ENCODE peak calls at places on chromosomes 16 and 17, in five cellular contexts. One of them, this sample, is unnamed.
A peak's percentile ranks its signal among the peaks of the same experiment; 100 is the strongest.

GRCh38 chr17:5747964-5748363 is 163.7 kb upstream of the NLRP1 start:
- DNase-seq in H1: no peak
- DNase-seq in HepG2: no peak
- DNase-seq in K562: no peak
- DNase-seq in GM12878: no peak
- DNase-seq in this sample: no peak

GRCh38 chr17:4426499-4427208 is 7.1 kb upstream of the SPNS3 start:
- DNase-seq in H1: no peak
- DNase-seq in GM12878: no peak
- DNase-seq in K562: no peak
- DNase-seq in HepG2: no peak
- DNase-seq in this sample: no peak

GRCh38 chr17:63482509-63482908 is 5.6 kb downstream of the ACE start:
- DNase-seq in H1: no peak
- DNase-seq in HepG2: no peak
- DNase-seq in GM12878: no peak
- DNase-seq in K562: no peak
- DNase-seq in this sample: peak; percentile 31

GRCh38 chr17:77254961-77255741 is 114.4 kb downstream of the SEC14L1 start:
- DNase-seq in HepG2: peak; percentile 73
- DNase-seq in GM12878: no peak
- DNase-seq in H1: no peak
- DNase-seq in K562: no peak
- DNase-seq in this sample: peak; percentile 68

GRCh38 chr16:56289862-56290261 is 98.6 kb downstream of the GNAO1 start:
- DNase-seq in H1: no peak
- DNase-seq in HepG2: no peak
- DNase-seq in K562: peak; percentile 42
- DNase-seq in GM12878: no peak
- DNase-seq in this sample: no peak

GRCh38 chr17:6366144-6366755 is 68.7 kb downstream of the AIPL1 start:
- DNase-seq in H1: no peak
- DNase-seq in GM12878: no peak
- DNase-seq in HepG2: no peak
- DNase-seq in K562: no peak
- DNase-seq in this sample: no peak

GRCh38 chr17:77698903-77699615 is 259.4 kb upstream of the TNRC6C start:
- DNase-seq in H1: no peak
- DNase-seq in GM12878: no peak
- DNase-seq in HepG2: no peak
- DNase-seq in K562: no peak
- DNase-seq in this sample: no peak

GRCh38 chr16:35552763-35553162 is 2093.4 kb downstream of the TP53TG3F start:
- DNase-seq in GM12878: no peak
- DNase-seq in H1: no peak
- DNase-seq in HepG2: no peak
- DNase-seq in K562: no peak
- DNase-seq in this sample: peak; percentile 76

GRCh38 chr17:3963214-3964201 is 729 bp downstream of the ATP2A3 start:
- DNase-seq in GM12878: no peak
- DNase-seq in HepG2: no peak
- DNase-seq in K562: peak; percentile 32
- DNase-seq in H1: no peak
- DNase-seq in this sample: peak; percentile 54

GRCh38 chr17:10172778-10173177 is 25.6 kb downstream of the GAS7 start:
- DNase-seq in H1: no peak
- DNase-seq in GM12878: no peak
- DNase-seq in HepG2: no peak
- DNase-seq in K562: no peak
- DNase-seq in this sample: no peak

GRCh38 chr17:56902350-56902749 is 11.5 kb downstream of the TRIM25 start:
- DNase-seq in GM12878: no peak
- DNase-seq in K562: no peak
- DNase-seq in H1: no peak
- DNase-seq in HepG2: no peak
- DNase-seq in this sample: no peak

GRCh38 chr17:57016764-57017116 is 38.8 kb downstream of the SCPEP1 start:
- DNase-seq in H1: no peak
- DNase-seq in GM12878: no peak
- DNase-seq in HepG2: no peak
- DNase-seq in K562: no peak
- DNase-seq in this sample: no peak

GRCh38 chr17:74775409-74776043 is 619 bp downstream of the NAT9 start:
- DNase-seq in H1: no peak
- DNase-seq in HepG2: no peak
- DNase-seq in GM12878: no peak
- DNase-seq in K562: no peak
- DNase-seq in this sample: no peak

DNA sequence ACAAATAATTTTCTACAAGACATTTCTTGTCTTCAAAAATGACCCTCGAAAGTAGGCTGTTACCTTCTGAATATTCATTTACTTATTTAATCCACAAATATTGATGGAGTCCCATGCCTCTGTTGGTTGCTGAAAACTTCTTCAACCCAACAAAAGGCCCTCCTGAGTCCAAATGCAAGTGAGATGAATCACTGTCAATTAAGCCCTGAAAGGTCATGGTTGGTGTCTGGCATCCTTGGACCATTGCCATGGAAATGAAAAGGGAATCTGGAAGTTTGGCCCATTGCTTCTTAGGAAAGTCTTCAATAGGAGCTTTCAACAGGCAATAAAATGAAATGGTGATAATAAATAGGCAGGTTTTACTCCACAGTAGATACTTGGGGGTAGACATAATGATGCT is 364.7 kb upstream of the DYNLRB2 start:
- DNase-seq in K562: no peak
- DNase-seq in GM12878: no peak
- DNase-seq in H1: no peak
- DNase-seq in HepG2: no peak
- DNase-seq in this sample: no peak
- H3K4me2 ChIP-seq in K562: no peak overlapping the region
- H3K4me2 ChIP-seq in GM12878: no peak overlapping the region
- H3K4me2 ChIP-seq in H1: no peak overlapping the region
- H3K4me2 ChIP-seq in HepG2: no peak overlapping the region
- H3K4me2 ChIP-seq in this sample: no peak overlapping the region

GRCh38 chr16:29111421-29111820 is 126.6 kb downstream of the LAT start:
- DNase-seq in HepG2: no peak
- DNase-seq in K562: no peak
- DNase-seq in GM12878: no peak
- DNase-seq in H1: no peak
- DNase-seq in this sample: no peak

DNA sequence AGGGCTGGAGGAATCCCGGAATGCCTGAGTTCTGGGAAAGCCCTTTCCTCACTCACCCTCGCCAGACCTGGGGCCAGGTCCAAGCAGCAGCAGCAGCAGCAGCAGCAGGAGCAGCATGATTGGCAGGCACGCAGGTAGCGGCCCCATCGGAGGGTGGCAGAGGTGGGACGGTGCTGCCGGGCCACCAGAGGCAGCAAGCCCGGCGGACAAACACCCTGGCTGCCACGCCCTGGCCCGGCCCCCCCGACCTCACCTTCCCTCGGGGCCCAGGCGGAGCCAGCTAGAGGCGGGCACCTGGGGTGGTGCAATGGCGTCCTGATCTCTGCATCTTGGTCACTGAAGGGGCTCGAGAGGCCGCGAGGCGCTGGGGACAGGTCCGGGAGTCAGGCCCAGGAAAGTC is 122.4 kb downstream of the LAT start:
- DNase-seq in GM12878: no peak
- DNase-seq in K562: peak; percentile 35
- DNase-seq in H1: peak; percentile 29
- DNase-seq in HepG2: no peak
- DNase-seq in this sample: no peak
- TF ChIP-seq TAF1 in GM12878: no peak
- TF ChIP-seq TAF1 in K562: no peak
- TF ChIP-seq TAF1 in H1: no peak
- TF ChIP-seq TAF1 in HepG2: no peak
- TF ChIP-seq TAF1 in this sample: no peak

DNA sequence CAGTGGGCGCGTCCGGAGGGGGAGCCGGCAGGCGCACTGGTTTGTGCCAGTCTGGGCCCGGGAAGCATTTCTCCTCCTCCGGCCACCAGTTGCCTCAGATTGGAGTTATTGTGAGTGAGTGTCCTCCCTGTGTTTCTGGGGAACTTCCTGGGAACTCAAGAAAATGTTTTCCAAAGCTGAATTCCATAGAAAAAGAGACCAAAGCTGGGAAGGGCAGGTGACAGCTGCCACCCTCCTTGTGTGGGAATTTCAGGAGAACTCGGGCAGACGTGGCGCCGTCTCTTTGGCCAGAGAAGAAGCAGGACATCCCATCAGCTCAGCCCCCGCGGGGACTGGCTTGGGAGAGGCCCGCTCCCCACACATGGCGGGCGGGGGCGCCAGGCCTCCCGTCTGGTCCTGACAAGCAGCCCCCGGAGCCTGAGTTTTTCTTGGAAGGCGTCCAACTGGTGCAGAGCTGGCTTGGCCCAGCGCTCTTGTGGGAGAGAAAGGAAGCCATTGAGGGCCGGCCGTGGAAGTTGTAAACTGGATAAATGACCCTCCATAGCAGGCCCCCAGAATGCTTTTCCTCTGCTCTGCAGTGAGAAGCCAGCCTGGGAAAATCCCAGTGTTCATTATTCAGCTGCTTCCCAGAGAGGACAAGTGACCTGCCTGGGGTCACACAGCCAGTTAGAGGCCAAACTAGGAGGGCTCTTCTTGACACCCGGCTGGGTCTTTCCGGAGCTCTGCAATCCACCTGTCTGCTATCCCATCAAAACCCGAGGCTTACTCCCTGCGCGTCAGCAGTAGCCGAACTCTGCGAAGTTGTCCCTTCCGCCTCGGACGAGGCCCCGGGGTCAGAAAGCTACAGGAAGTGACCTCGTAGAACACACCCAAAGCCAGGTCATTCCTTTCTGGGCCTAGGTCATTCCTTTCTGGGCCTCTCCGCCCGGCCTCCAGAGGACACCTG is 39.2 kb upstream of the GSE1 start:
- DNase-seq in HepG2: no peak
- DNase-seq in H1: no peak
- DNase-seq in GM12878: no peak
- DNase-seq in K562: peak; percentile 74
- DNase-seq in this sample: peak; percentile 93
- H3K4me2 ChIP-seq in HepG2: no peak overlapping the region
- H3K4me2 ChIP-seq in H1: no peak overlapping the region
- H3K4me2 ChIP-seq in GM12878: no peak overlapping the region
- H3K4me2 ChIP-seq in K562: peak overlapping the region; percentile 74
- H3K4me2 ChIP-seq in this sample: peak overlapping the region; percentile 78

DNA sequence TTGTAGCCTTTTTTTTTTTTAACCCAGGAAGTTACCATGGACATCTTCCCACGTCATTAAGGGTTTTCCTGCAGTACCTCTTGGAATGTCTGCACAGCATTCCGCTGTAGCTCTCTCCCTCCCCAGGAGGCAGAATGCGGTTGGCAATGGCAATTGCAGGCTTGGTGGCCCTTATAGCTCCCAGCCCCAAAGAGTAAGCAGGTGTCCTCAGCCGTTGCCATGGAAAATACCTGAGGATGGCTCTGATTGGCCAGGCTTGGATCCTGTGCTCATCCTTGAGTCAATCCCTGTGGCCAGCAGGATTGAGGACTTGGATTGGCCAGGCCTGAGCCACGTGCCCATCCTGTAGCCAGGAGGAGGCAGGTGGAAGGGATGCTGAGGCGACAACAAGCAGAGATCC is 15.5 kb upstream of the TIMP2 start:
- DNase-seq in K562: no peak
- DNase-seq in HepG2: peak; percentile 50
- DNase-seq in GM12878: no peak
- DNase-seq in H1: no peak
- DNase-seq in this sample: no peak
- TF ChIP-seq TAF1 in K562: no peak
- TF ChIP-seq TAF1 in HepG2: no peak
- TF ChIP-seq TAF1 in GM12878: no peak
- TF ChIP-seq TAF1 in H1: no peak
- TF ChIP-seq TAF1 in this sample: no peak

GRCh38 chr17:41968676-41969075 is 2.1 kb downstream of the CNP start:
- DNase-seq in GM12878: no peak
- DNase-seq in HepG2: no peak
- DNase-seq in K562: no peak
- DNase-seq in H1: no peak
- DNase-seq in this sample: no peak
- H3K4me2 ChIP-seq in GM12878: no peak overlapping the region
- H3K4me2 ChIP-seq in HepG2: peak overlapping the region; percentile 90
- H3K4me2 ChIP-seq in K562: no peak overlapping the region
- H3K4me2 ChIP-seq in H1: no peak overlapping the region
- H3K4me2 ChIP-seq in this sample: no peak overlapping the region

GRCh38 chr16:58177347-58177710 is 20.6 kb downstream of the CSNK2A2 start:
- DNase-seq in GM12878: no peak
- DNase-seq in H1: no peak
- DNase-seq in K562: no peak
- DNase-seq in HepG2: no peak
- DNase-seq in this sample: no peak
- TF ChIP-seq TAF1 in GM12878: no peak
- TF ChIP-seq TAF1 in H1: no peak
- TF ChIP-seq TAF1 in K562: no peak
- TF ChIP-seq TAF1 in HepG2: no peak
- TF ChIP-seq TAF1 in this sample: no peak

GRCh38 chr16:10736926-10737625 is 6.6 kb upstream of the NUBP1 start:
- DNase-seq in K562: peak; percentile 67
- DNase-seq in H1: peak; percentile 29
- DNase-seq in GM12878: peak; percentile 65
- DNase-seq in HepG2: peak; percentile 76
- DNase-seq in this sample: peak; percentile 70
- H3K4me2 ChIP-seq in K562: no peak overlapping the region
- H3K4me2 ChIP-seq in H1: no peak overlapping the region
- H3K4me2 ChIP-seq in GM12878: peak overlapping the region; percentile 73
- H3K4me2 ChIP-seq in HepG2: peak overlapping the region; percentile 85
- H3K4me2 ChIP-seq in this sample: no peak overlapping the region

DNA sequence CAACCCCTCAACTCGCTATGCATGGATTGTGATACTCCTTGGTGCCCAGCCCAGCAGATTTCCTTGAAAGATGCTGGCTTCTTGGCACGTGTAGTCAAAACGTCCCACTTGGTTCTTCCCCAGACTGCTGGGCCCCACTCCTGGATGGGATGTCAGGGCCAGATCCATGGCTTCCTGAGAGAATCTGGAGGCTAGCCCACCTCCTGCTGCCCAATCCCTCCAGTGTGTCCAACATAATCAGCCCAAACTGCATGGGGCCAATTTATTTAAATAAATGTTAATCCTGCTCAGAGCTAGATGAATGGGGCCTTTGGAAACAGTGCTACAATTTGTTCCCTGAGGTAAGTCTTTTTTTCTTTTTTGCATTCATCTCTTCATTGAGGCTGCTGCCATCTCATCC is 49.4 kb downstream of the WSB1 start:
- DNase-seq in GM12878: no peak
- DNase-seq in H1: no peak
- DNase-seq in HepG2: no peak
- DNase-seq in K562: no peak
- DNase-seq in this sample: no peak
- TF ChIP-seq TAF1 in GM12878: no peak
- TF ChIP-seq TAF1 in H1: no peak
- TF ChIP-seq TAF1 in HepG2: no peak
- TF ChIP-seq TAF1 in K562: no peak
- TF ChIP-seq TAF1 in this sample: no peak